ENCODE peak calls at places on chromosome 1, in seven cellular contexts. B is GM23338, S is cardiac muscle cell, I is ascending aorta, K is spleen, N is lung, M is tibial artery. G is an unnamed sample.
A peak's percentile ranks its signal among the peaks of the same experiment; 100 is the strongest.

GRCh38 chr1:98323906-98324358 is 337.6 kb upstream of the SNX7 start:
- DNase-seq in B (peak; percentile 33), S (peak; percentile 99), I (no peak), K (no peak), N (peak; percentile 45), M (peak; percentile 64), G (peak; percentile 24)

GRCh38 chr1:7437608-7438395 is 333.3 kb upstream of the VAMP3 start:
- DNase-seq in B (no peak), S (no peak), I (no peak), K (no peak), N (no peak), M (no peak), G (no peak)

GRCh38 chr1:52678961-52679897 is 18.9 kb downstream of the COA7 start:
- DNase-seq in B (no peak), S (no peak), I (no peak), K (no peak), N (no peak), M (peak; percentile 17), G (no peak)

GRCh38 chr1:30737357-30738039 is 14.1 kb upstream of the MATN1 start:
- DNase-seq in B (no peak), S (no peak), I (no peak), K (no peak), N (no peak), M (no peak), G (no peak)

GRCh38 chr1:182667848-182668505 is 16.4 kb downstream of the RGS8 start:
- DNase-seq in B (no peak), S (no peak), I (no peak), K (no peak), N (no peak), M (no peak), G (no peak)

GRCh38 chr1:186286615-186287317 is 88.3 kb downstream of the TPR start:
- DNase-seq in B (no peak), S (peak; percentile 48), I (no peak), K (no peak), N (no peak), M (no peak), G (no peak)

GRCh38 chr1:24955161-24955560 is 25.1 kb upstream of the RUNX3 start:
- DNase-seq in B (no peak), S (peak; percentile 31), I (no peak), K (peak; percentile 32), N (no peak), M (no peak), G (no peak)

GRCh38 chr1:1788646-1789431 is 10.6 kb upstream of the NADK start:
- DNase-seq in B (peak; percentile 72), S (peak; percentile 56), I (no peak), K (no peak), N (no peak), M (no peak), G (no peak)

GRCh38 chr1:44038876-44039657 is 7.8 kb upstream of the SLC6A9 start:
- DNase-seq in B (no peak), S (peak; percentile 56), I (no peak), K (no peak), N (no peak), M (no peak), G (no peak)

GRCh38 chr1:39825432-39825941 is 36.8 kb upstream of the BMP8B start:
- DNase-seq in B (no peak), S (no peak), I (no peak), K (no peak), N (no peak), M (no peak), G (no peak)

GRCh38 chr1:33176362-33176850 is 5.4 kb downstream of the TRIM62 start:
- DNase-seq in B (no peak), S (peak; percentile 52), I (no peak), K (no peak), N (no peak), M (peak; percentile 52), G (no peak)

GRCh38 chr1:57576750-57577149 is 152.9 kb upstream of the DAB1 start:
- DNase-seq in B (no peak), S (no peak), I (no peak), K (no peak), N (no peak), M (no peak), G (no peak)

GRCh38 chr1:53114581-53115400 is 27.6 kb downstream of the SLC1A7 start:
- DNase-seq in B (no peak), S (no peak), I (no peak), K (no peak), N (no peak), M (no peak), G (no peak)

DNA sequence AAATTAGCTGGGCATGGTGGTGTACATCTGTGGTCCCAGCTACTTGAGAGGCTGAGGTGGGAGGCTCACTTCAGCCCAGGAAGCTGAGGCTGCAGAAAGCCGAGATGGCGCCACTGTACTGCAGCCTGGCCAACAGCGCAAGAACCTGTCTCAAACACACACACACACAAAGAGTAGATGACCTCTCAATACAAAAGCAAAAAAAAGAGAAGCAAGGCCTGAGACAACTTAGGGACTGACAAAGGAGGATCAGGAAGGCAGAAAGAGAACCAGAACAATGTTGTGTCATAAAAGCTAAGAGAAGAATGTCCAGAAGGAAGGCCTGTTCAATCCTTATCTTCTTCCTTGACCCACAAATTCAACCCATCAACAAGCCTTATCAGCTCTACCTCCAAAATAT is 18.5 kb downstream of the WASF2 start:
- DNase-seq in B (no peak), S (no peak), I (no peak), K (no peak), N (no peak), M (no peak), G (no peak)
- H3K4me1 ChIP-seq in B (peaks cover 21% of the 10 kb centered on the region), S (no peaks in the 10 kb centered on the region), I (peaks cover 39% of the 10 kb centered on the region), K (peaks cover 86% of the 10 kb centered on the region), N (peaks cover 18% of the 10 kb centered on the region), M (peaks cover 95% of the 10 kb centered on the region), G (no peaks in the 10 kb centered on the region)

DNA sequence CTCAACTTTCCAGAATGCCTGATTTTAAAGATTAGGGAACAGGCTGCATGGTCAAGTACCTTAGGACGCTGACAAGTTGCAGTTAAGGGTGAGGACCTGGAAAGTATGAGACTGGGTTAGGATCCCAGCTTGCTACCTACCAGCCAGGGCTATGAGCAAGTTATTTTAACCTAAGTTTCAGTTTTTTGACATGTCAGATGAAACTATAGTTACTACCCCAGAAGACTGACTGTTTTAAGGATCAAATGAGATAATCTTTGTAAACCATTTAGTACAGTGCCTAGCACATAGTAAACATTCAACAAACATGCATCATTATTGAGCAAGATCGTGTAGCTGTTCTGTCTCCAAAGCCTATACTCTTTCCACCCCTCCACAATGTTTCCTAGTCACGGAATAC is 14.4 kb downstream of the THEMIS2 start:
- DNase-seq in B (no peak), S (no peak), I (no peak), K (no peak), N (no peak), M (no peak), G (no peak)
- H3K4me1 ChIP-seq in B (no peaks in the 10 kb centered on the region), S (no peaks in the 10 kb centered on the region), I (no peaks in the 10 kb centered on the region), K (peaks cover 94% of the 10 kb centered on the region), N (no peaks in the 10 kb centered on the region), M (no peaks in the 10 kb centered on the region), G (no peaks in the 10 kb centered on the region)

GRCh38 chr1:151008244-151009205 is at the start of gene PRUNE1:
- DNase-seq in B (peak; percentile 98), S (peak; percentile 98), I (peak; percentile 84), K (peak; percentile 99), N (peak; percentile 96), M (peak; percentile 98), G (peak; percentile 91)

GRCh38 chr1:151005729-151006330 is 872 bp downstream of the MINDY1 start:
- DNase-seq in B (no peak), S (no peak), I (no peak), K (no peak), N (no peak), M (no peak), G (no peak)

GRCh38 chr1:151009206-151009587 is 948 bp downstream of the PRUNE1 start:
- DNase-seq in B (no peak), S (peak; percentile 31), I (no peak), K (no peak), N (no peak), M (no peak), G (no peak)

GRCh38 chr1:151007853-151008243 is 401 bp upstream of the PRUNE1 start:
- DNase-seq in B (peak; percentile 26), S (no peak), I (no peak), K (no peak), N (no peak), M (no peak), G (no peak)

DNA sequence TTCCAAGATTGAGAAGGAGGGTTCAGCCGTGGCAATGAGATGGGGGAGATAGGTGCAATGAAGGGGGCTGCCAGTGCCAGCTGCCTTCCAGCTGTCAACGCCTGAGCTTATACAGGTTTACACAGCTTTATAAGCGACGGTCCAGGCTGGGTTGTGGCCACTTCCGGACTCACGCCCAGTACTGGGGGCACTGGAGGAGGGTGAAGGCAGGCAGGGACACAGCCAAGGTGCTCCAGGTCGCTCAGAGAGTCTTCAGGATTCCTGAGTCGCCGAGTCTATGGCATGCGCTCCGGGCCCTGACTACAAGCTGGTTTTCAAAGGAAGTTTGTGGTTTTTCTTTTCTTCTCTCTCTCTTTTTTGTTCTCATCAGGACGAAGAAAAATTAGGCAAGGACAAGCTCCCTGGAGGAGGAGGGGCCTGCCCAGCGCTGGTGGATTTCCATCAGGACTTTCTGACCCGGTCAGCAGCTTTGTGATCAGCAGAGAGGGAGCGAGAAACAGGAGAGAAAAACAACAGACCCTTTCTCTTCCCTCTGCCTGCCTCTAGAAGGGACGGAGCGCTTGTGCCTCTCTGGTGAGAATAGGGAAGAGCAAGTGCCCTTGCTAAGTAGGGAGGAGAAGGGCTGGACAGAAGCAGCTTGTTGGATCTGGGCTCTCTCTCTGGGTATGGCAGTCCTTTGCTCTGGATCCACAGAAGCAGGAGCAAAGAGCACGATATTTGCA is at the start of gene MINDY1:
- DNase-seq in B (peak; percentile 94), S (peak; percentile 91), I (peak; percentile 22), K (peak; percentile 88), N (peak; percentile 62), M (peak; percentile 87), G (peak; percentile 79)
- H3K4me1 ChIP-seq in B (peaks cover 25% of the 10 kb centered on the region), S (peaks cover 35% of the 10 kb centered on the region), I (peaks cover 46% of the 10 kb centered on the region), K (peaks cover 86% of the 10 kb centered on the region), N (peaks cover 9% of the 10 kb centered on the region), M (peaks cover 64% of the 10 kb centered on the region), G (peaks cover 84% of the 10 kb centered on the region)

GRCh38 chr1:167515461-167515860 is 2.9 kb downstream of the CD247 start:
- DNase-seq in B (no peak), S (no peak), I (no peak), K (no peak), N (no peak), M (no peak), G (no peak)
- H3K4me1 ChIP-seq in B (no peaks in the 10 kb centered on the region), S (no peaks in the 10 kb centered on the region), I (no peaks in the 10 kb centered on the region), K (no peaks in the 10 kb centered on the region), N (no peaks in the 10 kb centered on the region), M (no peaks in the 10 kb centered on the region), G (no peaks in the 10 kb centered on the region)

DNA sequence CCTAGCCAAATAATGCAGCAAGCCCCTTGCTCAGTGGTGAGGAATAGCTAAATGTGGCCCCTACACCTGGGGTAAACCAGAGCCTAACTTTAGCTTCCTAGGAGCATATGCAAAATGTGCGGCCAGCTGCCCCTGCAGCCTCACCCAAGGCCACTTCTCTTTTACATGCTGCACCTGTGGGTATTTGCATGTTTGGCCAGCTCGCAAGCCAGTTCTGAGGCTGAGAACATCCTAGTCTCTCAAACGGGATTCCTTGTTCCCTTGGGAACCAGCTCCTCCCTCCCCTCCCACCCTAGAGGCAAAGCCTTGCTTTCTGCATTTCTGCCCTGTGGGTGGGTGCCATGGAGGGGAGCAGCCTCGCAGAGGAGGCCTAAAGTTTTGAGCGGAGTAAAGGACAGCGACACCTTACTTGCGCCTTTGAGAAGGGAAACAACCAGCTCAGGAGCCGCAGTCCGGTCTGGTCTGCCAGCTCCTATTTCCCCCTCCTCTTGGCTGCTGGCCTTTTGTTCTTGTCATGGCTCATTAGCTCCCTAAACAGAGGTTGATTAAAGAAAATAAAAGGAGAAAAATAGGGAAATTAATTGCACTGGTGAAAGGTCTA is 68.5 kb downstream of the TEX35 start:
- DNase-seq in B (peak; percentile 88), S (no peak), I (no peak), K (peak; percentile 88), N (no peak), M (no peak), G (no peak)
- H3K4me1 ChIP-seq in B (peaks cover 36% of the 10 kb centered on the region), S (no peaks in the 10 kb centered on the region), I (no peaks in the 10 kb centered on the region), K (peaks cover 57% of the 10 kb centered on the region), N (no peaks in the 10 kb centered on the region), M (no peaks in the 10 kb centered on the region), G (no peaks in the 10 kb centered on the region)

GRCh38 chr1:10777749-10778574 is 18.5 kb downstream of the CASZ1 start:
- DNase-seq in B (no peak), S (no peak), I (no peak), K (no peak), N (no peak), M (no peak), G (no peak)
- H3K4me1 ChIP-seq in B (no peaks in the 10 kb centered on the region), S (peaks cover 41% of the 10 kb centered on the region), I (no peaks in the 10 kb centered on the region), K (no peaks in the 10 kb centered on the region), N (peaks cover 2% of the 10 kb centered on the region), M (no peaks in the 10 kb centered on the region), G (no peaks in the 10 kb centered on the region)